ENCODE peak calls at places on chromosomes 6 and 20, in six cellular contexts. One of them, this sample, is unnamed. For H3K9me3 and H3K4me1, the result is how much of the 10 kb centered on the place peaks cover.

GRCh38 chr6:156839591-156840001 is 62.4 kb downstream of the ARID1B start:
- DNase-seq in Peyer's patch: no peak
- DNase-seq in mammary epithelial cell: no peak
- DNase-seq in GM23248: peak
- DNase-seq in adrenal gland: no peak
- DNase-seq in tibial artery: no peak
- DNase-seq in this sample: no peak

GRCh38 chr20:48716086-48716485 is 111.7 kb downstream of the PREX1 start:
- DNase-seq in GM23248: no peak
- DNase-seq in adrenal gland: no peak
- DNase-seq in Peyer's patch: peak
- DNase-seq in mammary epithelial cell: no peak
- DNase-seq in tibial artery: no peak
- DNase-seq in this sample: peak

GRCh38 chr6:18209539-18210197 is 54.4 kb downstream of the KDM1B start:
- DNase-seq in GM23248: no peak
- DNase-seq in tibial artery: no peak
- DNase-seq in adrenal gland: no peak
- DNase-seq in Peyer's patch: no peak
- DNase-seq in mammary epithelial cell: no peak
- DNase-seq in this sample: no peak

GRCh38 chr20:58650181-58650775 is 805 bp upstream of the STX16 start:
- DNase-seq in Peyer's patch: peak
- DNase-seq in adrenal gland: peak
- DNase-seq in GM23248: peak
- DNase-seq in mammary epithelial cell: no peak
- DNase-seq in tibial artery: no peak
- DNase-seq in this sample: peak

GRCh38 chr20:35226126-35226774 is at the start of gene MMP24:
- DNase-seq in adrenal gland: no peak
- DNase-seq in mammary epithelial cell: no peak
- DNase-seq in GM23248: no peak
- DNase-seq in Peyer's patch: no peak
- DNase-seq in tibial artery: no peak
- DNase-seq in this sample: no peak

GRCh38 chr6:89934685-89935366 is 40.6 kb downstream of the GJA10 start:
- DNase-seq in adrenal gland: no peak
- DNase-seq in Peyer's patch: no peak
- DNase-seq in tibial artery: no peak
- DNase-seq in mammary epithelial cell: no peak
- DNase-seq in GM23248: no peak
- DNase-seq in this sample: no peak

GRCh38 chr6:137729866-137730629 is 137.0 kb upstream of the TNFAIP3 start:
- DNase-seq in tibial artery: no peak
- DNase-seq in adrenal gland: no peak
- DNase-seq in mammary epithelial cell: no peak
- DNase-seq in Peyer's patch: no peak
- DNase-seq in GM23248: peak
- DNase-seq in this sample: no peak

GRCh38 chr6:88208736-88209135 is 42.6 kb upstream of the CNR1 start:
- DNase-seq in GM23248: no peak
- DNase-seq in mammary epithelial cell: no peak
- DNase-seq in tibial artery: no peak
- DNase-seq in Peyer's patch: no peak
- DNase-seq in adrenal gland: no peak
- DNase-seq in this sample: no peak

GRCh38 chr6:81697564-81697963 is 54.9 kb downstream of the TENT5A start:
- DNase-seq in Peyer's patch: no peak
- DNase-seq in tibial artery: no peak
- DNase-seq in adrenal gland: no peak
- DNase-seq in GM23248: no peak
- DNase-seq in mammary epithelial cell: no peak
- DNase-seq in this sample: no peak

GRCh38 chr20:62281161-62281933 is 21.4 kb upstream of the ADRM1 start:
- DNase-seq in GM23248: no peak
- DNase-seq in tibial artery: no peak
- DNase-seq in Peyer's patch: no peak
- DNase-seq in mammary epithelial cell: no peak
- DNase-seq in adrenal gland: no peak
- DNase-seq in this sample: no peak

GRCh38 chr6:13396241-13396792 is 68.0 kb upstream of the TBC1D7 start:
- DNase-seq in tibial artery: no peak
- DNase-seq in mammary epithelial cell: no peak
- DNase-seq in Peyer's patch: no peak
- DNase-seq in adrenal gland: peak
- DNase-seq in GM23248: no peak
- DNase-seq in this sample: no peak

GRCh38 chr6:29964904-29965872 is 22.9 kb downstream of the HLA-A start:
- DNase-seq in GM23248: peak
- DNase-seq in tibial artery: peak
- DNase-seq in adrenal gland: peak
- DNase-seq in mammary epithelial cell: peak
- DNase-seq in Peyer's patch: peak
- DNase-seq in this sample: peak

GRCh38 chr6:142805042-142805441 is 139.9 kb downstream of the HIVEP2 start:
- DNase-seq in adrenal gland: no peak
- DNase-seq in Peyer's patch: no peak
- DNase-seq in GM23248: no peak
- DNase-seq in tibial artery: no peak
- DNase-seq in mammary epithelial cell: no peak
- DNase-seq in this sample: no peak

GRCh38 chr6:2264932-2265331 is 19.5 kb upstream of the GMDS start:
- DNase-seq in mammary epithelial cell: peak
- DNase-seq in tibial artery: no peak
- DNase-seq in adrenal gland: no peak
- DNase-seq in Peyer's patch: no peak
- DNase-seq in GM23248: peak
- DNase-seq in this sample: no peak

GRCh38 chr20:60693513-60694133 is 558.4 kb upstream of the CDH4 start:
- DNase-seq in tibial artery: no peak
- DNase-seq in adrenal gland: no peak
- DNase-seq in GM23248: no peak
- DNase-seq in Peyer's patch: no peak
- DNase-seq in mammary epithelial cell: no peak
- DNase-seq in this sample: no peak

GRCh38 chr6:135423649-135424128 is 73.9 kb downstream of the AHI1 start:
- DNase-seq in tibial artery: no peak
- DNase-seq in adrenal gland: no peak
- DNase-seq in GM23248: peak
- DNase-seq in Peyer's patch: no peak
- DNase-seq in mammary epithelial cell: peak
- DNase-seq in this sample: peak

GRCh38 chr6:146905313-146905712 is 298.9 kb upstream of the STXBP5 start:
- DNase-seq in tibial artery: no peak
- DNase-seq in adrenal gland: peak
- DNase-seq in Peyer's patch: no peak
- DNase-seq in mammary epithelial cell: peak
- DNase-seq in GM23248: peak
- DNase-seq in this sample: no peak

DNA sequence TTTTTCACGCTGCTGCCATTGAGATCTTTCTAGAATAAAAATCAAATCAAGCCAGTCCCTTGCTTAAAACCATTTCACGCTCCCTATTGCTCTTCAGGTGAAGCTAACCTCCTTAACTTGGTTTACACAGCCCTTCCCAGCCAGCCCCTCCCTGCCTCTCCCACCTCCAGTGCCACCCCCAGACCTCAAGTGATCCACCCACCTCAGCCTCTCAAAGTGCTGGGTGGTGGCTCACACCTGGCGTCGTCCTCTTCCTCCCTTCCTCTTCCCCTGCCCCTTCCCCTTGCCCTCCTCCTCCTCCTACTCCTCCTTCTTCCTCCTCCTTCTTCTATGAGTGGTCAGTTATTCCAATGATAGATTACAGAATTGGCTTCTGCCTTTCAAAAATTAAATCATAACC is 42.9 kb downstream of the FAM209B start:
- DNase-seq in GM23248: no peak
- DNase-seq in adrenal gland: no peak
- DNase-seq in tibial artery: no peak
- DNase-seq in mammary epithelial cell: no peak
- DNase-seq in Peyer's patch: no peak
- DNase-seq in this sample: no peak
- H3K9me3 ChIP-seq in GM23248: under half
- H3K9me3 ChIP-seq in adrenal gland: under half
- H3K9me3 ChIP-seq in tibial artery: under half
- H3K9me3 ChIP-seq in mammary epithelial cell: under half
- H3K9me3 ChIP-seq in Peyer's patch: under half
- H3K9me3 ChIP-seq in this sample: under half

GRCh38 chr6:138977646-138978167 is 10.3 kb downstream of the REPS1 start:
- DNase-seq in tibial artery: no peak
- DNase-seq in adrenal gland: no peak
- DNase-seq in Peyer's patch: no peak
- DNase-seq in mammary epithelial cell: no peak
- DNase-seq in GM23248: no peak
- DNase-seq in this sample: no peak

GRCh38 chr6:138978229-138978628 is 9.8 kb downstream of the REPS1 start:
- DNase-seq in tibial artery: no peak
- DNase-seq in adrenal gland: no peak
- DNase-seq in Peyer's patch: no peak
- DNase-seq in GM23248: no peak
- DNase-seq in mammary epithelial cell: no peak
- DNase-seq in this sample: no peak

GRCh38 chr6:138979365-138979764 is 8.7 kb downstream of the REPS1 start:
- DNase-seq in GM23248: peak
- DNase-seq in tibial artery: no peak
- DNase-seq in mammary epithelial cell: no peak
- DNase-seq in adrenal gland: no peak
- DNase-seq in Peyer's patch: no peak
- DNase-seq in this sample: no peak

GRCh38 chr6:138979813-138980668 is 8.0 kb downstream of the REPS1 start:
- DNase-seq in Peyer's patch: no peak
- DNase-seq in adrenal gland: no peak
- DNase-seq in mammary epithelial cell: no peak
- DNase-seq in GM23248: no peak
- DNase-seq in tibial artery: no peak
- DNase-seq in this sample: no peak

GRCh38 chr6:138981416-138981815 is 6.6 kb downstream of the REPS1 start:
- DNase-seq in tibial artery: no peak
- DNase-seq in adrenal gland: no peak
- DNase-seq in mammary epithelial cell: no peak
- DNase-seq in GM23248: no peak
- DNase-seq in Peyer's patch: no peak
- DNase-seq in this sample: no peak
- H3K4me1 ChIP-seq in tibial artery: under half
- H3K4me1 ChIP-seq in adrenal gland: under half
- H3K4me1 ChIP-seq in mammary epithelial cell: under half
- H3K4me1 ChIP-seq in GM23248: under half
- H3K4me1 ChIP-seq in Peyer's patch: under half
- H3K4me1 ChIP-seq in this sample: under half

DNA sequence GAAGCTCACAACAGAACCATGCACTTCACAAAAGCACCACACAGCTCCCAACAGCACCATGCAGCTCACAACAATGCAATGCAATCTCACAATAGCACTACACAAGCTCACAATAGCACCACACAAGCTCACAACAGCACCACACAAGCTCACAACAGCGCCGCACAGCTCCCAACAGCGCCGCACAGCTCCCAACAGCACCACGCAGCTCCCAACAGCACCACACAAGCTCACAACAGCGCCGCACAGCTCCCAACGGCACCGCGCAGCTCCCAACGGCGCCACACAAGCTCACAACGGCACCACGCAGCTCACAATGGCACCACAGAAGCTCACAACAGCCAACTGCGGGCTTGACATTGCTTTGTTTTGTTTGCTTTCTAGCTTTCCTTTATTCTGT is 198.1 kb downstream of the DLL1 start:
- DNase-seq in mammary epithelial cell: no peak
- DNase-seq in Peyer's patch: no peak
- DNase-seq in GM23248: no peak
- DNase-seq in adrenal gland: no peak
- DNase-seq in tibial artery: no peak
- DNase-seq in this sample: no peak
- H3K9me3 ChIP-seq in mammary epithelial cell: under half
- H3K9me3 ChIP-seq in Peyer's patch: under half
- H3K9me3 ChIP-seq in GM23248: under half
- H3K9me3 ChIP-seq in adrenal gland: under half
- H3K9me3 ChIP-seq in tibial artery: under half
- H3K9me3 ChIP-seq in this sample: under half

GRCh38 chr20:3801846-3802245 is 5.7 kb downstream of the CDC25B start:
- DNase-seq in mammary epithelial cell: no peak
- DNase-seq in tibial artery: no peak
- DNase-seq in GM23248: no peak
- DNase-seq in adrenal gland: no peak
- DNase-seq in Peyer's patch: no peak
- DNase-seq in this sample: no peak

GRCh38 chr20:3798908-3799248 is 2.8 kb downstream of the CDC25B start:
- DNase-seq in mammary epithelial cell: no peak
- DNase-seq in tibial artery: no peak
- DNase-seq in Peyer's patch: no peak
- DNase-seq in adrenal gland: no peak
- DNase-seq in GM23248: no peak
- DNase-seq in this sample: no peak

GRCh38 chr20:3800878-3801260 is 4.8 kb downstream of the CDC25B start:
- DNase-seq in Peyer's patch: no peak
- DNase-seq in adrenal gland: no peak
- DNase-seq in tibial artery: no peak
- DNase-seq in mammary epithelial cell: no peak
- DNase-seq in GM23248: no peak
- DNase-seq in this sample: no peak

GRCh38 chr20:3801299-3801698 is 5.2 kb downstream of the CDC25B start:
- DNase-seq in mammary epithelial cell: no peak
- DNase-seq in Peyer's patch: no peak
- DNase-seq in GM23248: no peak
- DNase-seq in adrenal gland: no peak
- DNase-seq in tibial artery: no peak
- DNase-seq in this sample: no peak

GRCh38 chr20:3800256-3800877 is 4.3 kb downstream of the CDC25B start:
- DNase-seq in mammary epithelial cell: no peak
- DNase-seq in Peyer's patch: no peak
- DNase-seq in adrenal gland: no peak
- DNase-seq in tibial artery: no peak
- DNase-seq in GM23248: no peak
- DNase-seq in this sample: no peak
- H3K4me1 ChIP-seq in mammary epithelial cell: under half
- H3K4me1 ChIP-seq in Peyer's patch: under half
- H3K4me1 ChIP-seq in adrenal gland: under half
- H3K4me1 ChIP-seq in tibial artery: under half
- H3K4me1 ChIP-seq in GM23248: under half
- H3K4me1 ChIP-seq in this sample: half or more

GRCh38 chr6:61649845-61650244 is 636.2 kb downstream of the KHDRBS2 start:
- DNase-seq in adrenal gland: no peak
- DNase-seq in GM23248: no peak
- DNase-seq in Peyer's patch: no peak
- DNase-seq in mammary epithelial cell: no peak
- DNase-seq in tibial artery: no peak
- DNase-seq in this sample: no peak
- H3K9me3 ChIP-seq in adrenal gland: under half
- H3K9me3 ChIP-seq in GM23248: under half
- H3K9me3 ChIP-seq in Peyer's patch: under half
- H3K9me3 ChIP-seq in mammary epithelial cell: under half
- H3K9me3 ChIP-seq in tibial artery: under half
- H3K9me3 ChIP-seq in this sample: under half

This sample was measured in CD4-positive, CD25-positive, alpha-beta regulatory T cell.